ENCODE peak calls at places on chromosomes 7 and 10, in four cellular contexts. One of them, this sample, is unnamed. For H3K4me1, the result is how much of the 10 kb centered on the place peaks cover.

GRCh38 chr10:58952747-58953466 is 223.5 kb upstream of the PHYHIPL start:
- DNase-seq in upper lobe of right lung: no peak
- DNase-seq in tibial nerve: peak
- DNase-seq in colonic mucosa: peak
- DNase-seq in this sample: no peak

GRCh38 chr10:73211106-73211811 is 35.8 kb downstream of the DNAJC9 start:
- DNase-seq in upper lobe of right lung: no peak
- DNase-seq in colonic mucosa: no peak
- DNase-seq in tibial nerve: no peak
- DNase-seq in this sample: no peak

GRCh38 chr7:22659741-22660140 is 67.3 kb upstream of the IL6 start:
- DNase-seq in upper lobe of right lung: no peak
- DNase-seq in tibial nerve: no peak
- DNase-seq in colonic mucosa: no peak
- DNase-seq in this sample: no peak

GRCh38 chr7:72805526-72806494 is 22.2 kb downstream of the TYW1B start:
- DNase-seq in colonic mucosa: no peak
- DNase-seq in upper lobe of right lung: no peak
- DNase-seq in tibial nerve: no peak
- DNase-seq in this sample: no peak

GRCh38 chr7:99099499-99100077 is 44.3 kb downstream of the SMURF1 start:
- DNase-seq in tibial nerve: no peak
- DNase-seq in colonic mucosa: no peak
- DNase-seq in upper lobe of right lung: no peak
- DNase-seq in this sample: no peak

GRCh38 chr10:43963793-43964425 is 315.2 kb upstream of the ZNF32 start:
- DNase-seq in upper lobe of right lung: peak
- DNase-seq in tibial nerve: no peak
- DNase-seq in colonic mucosa: no peak
- DNase-seq in this sample: no peak

GRCh38 chr10:125034671-125035070 is 92.7 kb downstream of the ZRANB1 start:
- DNase-seq in upper lobe of right lung: no peak
- DNase-seq in colonic mucosa: no peak
- DNase-seq in tibial nerve: no peak
- DNase-seq in this sample: no peak

GRCh38 chr7:121244120-121244865 is 84.5 kb upstream of the WNT16 start:
- DNase-seq in colonic mucosa: no peak
- DNase-seq in tibial nerve: no peak
- DNase-seq in upper lobe of right lung: no peak
- DNase-seq in this sample: no peak

GRCh38 chr10:56035489-56035888 is 325.6 kb downstream of the ZWINT start:
- DNase-seq in upper lobe of right lung: peak
- DNase-seq in tibial nerve: no peak
- DNase-seq in colonic mucosa: no peak
- DNase-seq in this sample: no peak

GRCh38 chr10:659710-660141 is 29.7 kb downstream of the DIP2C start:
- DNase-seq in colonic mucosa: no peak
- DNase-seq in upper lobe of right lung: no peak
- DNase-seq in tibial nerve: no peak
- DNase-seq in this sample: no peak

GRCh38 chr7:45662540-45663166 is 88.5 kb downstream of the ADCY1 start:
- DNase-seq in tibial nerve: no peak
- DNase-seq in colonic mucosa: peak
- DNase-seq in upper lobe of right lung: no peak
- DNase-seq in this sample: no peak

GRCh38 chr7:155455776-155456516 is 2.0 kb upstream of the EN2 start:
- DNase-seq in tibial nerve: no peak
- DNase-seq in colonic mucosa: no peak
- DNase-seq in upper lobe of right lung: peak
- DNase-seq in this sample: no peak

GRCh38 chr7:27478104-27478503 is 184.6 kb downstream of the HIBADH start:
- DNase-seq in upper lobe of right lung: no peak
- DNase-seq in colonic mucosa: no peak
- DNase-seq in tibial nerve: no peak
- DNase-seq in this sample: no peak

GRCh38 chr10:105041956-105042355 is 400.9 kb downstream of the SORCS3 start:
- DNase-seq in upper lobe of right lung: no peak
- DNase-seq in tibial nerve: no peak
- DNase-seq in colonic mucosa: no peak
- DNase-seq in this sample: no peak

GRCh38 chr10:45427956-45428338 is 53.9 kb downstream of the ALOX5 start:
- DNase-seq in colonic mucosa: no peak
- DNase-seq in upper lobe of right lung: no peak
- DNase-seq in tibial nerve: no peak
- DNase-seq in this sample: no peak

GRCh38 chr7:29877196-29877595 is 70.9 kb downstream of the WIPF3 start:
- DNase-seq in colonic mucosa: no peak
- DNase-seq in tibial nerve: no peak
- DNase-seq in upper lobe of right lung: no peak
- DNase-seq in this sample: no peak

GRCh38 chr10:133306097-133306476 is 2.6 kb downstream of the TUBGCP2 start:
- DNase-seq in tibial nerve: no peak
- DNase-seq in colonic mucosa: no peak
- DNase-seq in upper lobe of right lung: no peak
- DNase-seq in this sample: no peak

GRCh38 chr7:112749775-112750174 is 40.4 kb downstream of the TMEM168 start:
- DNase-seq in tibial nerve: no peak
- DNase-seq in colonic mucosa: no peak
- DNase-seq in upper lobe of right lung: no peak
- DNase-seq in this sample: no peak

GRCh38 chr7:92778972-92779371 is 57.4 kb downstream of the CDK6 start:
- DNase-seq in colonic mucosa: no peak
- DNase-seq in upper lobe of right lung: no peak
- DNase-seq in tibial nerve: peak
- DNase-seq in this sample: peak

GRCh38 chr7:44534501-44534900 is 6.6 kb downstream of the NPC1L1 start:
- DNase-seq in colonic mucosa: peak
- DNase-seq in tibial nerve: no peak
- DNase-seq in upper lobe of right lung: no peak
- DNase-seq in this sample: no peak

GRCh38 chr7:70512144-70512543 is 619.8 kb upstream of the GALNT17 start:
- DNase-seq in tibial nerve: no peak
- DNase-seq in upper lobe of right lung: no peak
- DNase-seq in colonic mucosa: no peak
- DNase-seq in this sample: no peak

GRCh38 chr7:75884401-75884800 is 5.6 kb downstream of the RHBDD2 start:
- DNase-seq in colonic mucosa: no peak
- DNase-seq in tibial nerve: no peak
- DNase-seq in upper lobe of right lung: no peak
- DNase-seq in this sample: no peak

GRCh38 chr7:93933190-93933589 is 11.7 kb downstream of the GNG11 start:
- DNase-seq in colonic mucosa: no peak
- DNase-seq in upper lobe of right lung: no peak
- DNase-seq in tibial nerve: no peak
- DNase-seq in this sample: no peak

GRCh38 chr7:101539784-101540183 is 89.3 kb downstream of the MYL10 start:
- DNase-seq in colonic mucosa: no peak
- DNase-seq in tibial nerve: no peak
- DNase-seq in upper lobe of right lung: no peak
- DNase-seq in this sample: no peak

GRCh38 chr10:61899997-61900828 is 1.3 kb upstream of the ARID5B start:
- DNase-seq in upper lobe of right lung: peak
- DNase-seq in tibial nerve: peak
- DNase-seq in colonic mucosa: peak
- DNase-seq in this sample: no peak

GRCh38 chr10:36534471-36535002 is 590.9 kb upstream of the ANKRD30A start:
- DNase-seq in tibial nerve: no peak
- DNase-seq in upper lobe of right lung: no peak
- DNase-seq in colonic mucosa: no peak
- DNase-seq in this sample: no peak

GRCh38 chr7:140621326-140622035 is 19.1 kb downstream of the DENND2A start:
- DNase-seq in colonic mucosa: no peak
- DNase-seq in tibial nerve: no peak
- DNase-seq in upper lobe of right lung: no peak
- DNase-seq in this sample: no peak

GRCh38 chr7:154383045-154383444 is 330.8 kb downstream of the DPP6 start:
- DNase-seq in colonic mucosa: no peak
- DNase-seq in tibial nerve: no peak
- DNase-seq in upper lobe of right lung: no peak
- DNase-seq in this sample: no peak

GRCh38 chr7:32042900-32043299 is 27.3 kb downstream of the PDE1C start:
- DNase-seq in tibial nerve: no peak
- DNase-seq in upper lobe of right lung: no peak
- DNase-seq in colonic mucosa: no peak
- DNase-seq in this sample: no peak

GRCh38 chr7:40649247-40649646 is 514.4 kb downstream of the SUGCT start:
- DNase-seq in colonic mucosa: no peak
- DNase-seq in upper lobe of right lung: no peak
- DNase-seq in tibial nerve: no peak
- DNase-seq in this sample: no peak

GRCh38 chr10:69367469-69367868 is 49.2 kb downstream of the TACR2 start:
- DNase-seq in upper lobe of right lung: no peak
- DNase-seq in tibial nerve: no peak
- DNase-seq in colonic mucosa: no peak
- DNase-seq in this sample: no peak

GRCh38 chr7:8536431-8536830 is 103.0 kb downstream of the NXPH1 start:
- DNase-seq in upper lobe of right lung: no peak
- DNase-seq in tibial nerve: no peak
- DNase-seq in colonic mucosa: no peak
- DNase-seq in this sample: no peak

GRCh38 chr10:59290448-59290847 is 71.9 kb downstream of the FAM13C start:
- DNase-seq in tibial nerve: no peak
- DNase-seq in colonic mucosa: no peak
- DNase-seq in upper lobe of right lung: no peak
- DNase-seq in this sample: no peak

GRCh38 chr7:107815254-107815882 is 12.3 kb upstream of the SLC26A3 start:
- DNase-seq in upper lobe of right lung: no peak
- DNase-seq in tibial nerve: no peak
- DNase-seq in colonic mucosa: peak
- DNase-seq in this sample: no peak

GRCh38 chr10:72331575-72332422 is 22.9 kb downstream of the DNAJB12 start:
- DNase-seq in upper lobe of right lung: peak
- DNase-seq in colonic mucosa: peak
- DNase-seq in tibial nerve: peak
- DNase-seq in this sample: no peak

GRCh38 chr7:25967278-25968204 is 184.5 kb upstream of the NFE2L3 start:
- DNase-seq in colonic mucosa: no peak
- DNase-seq in upper lobe of right lung: no peak
- DNase-seq in tibial nerve: no peak
- DNase-seq in this sample: no peak

GRCh38 chr7:25966469-25966868 is 185.5 kb upstream of the NFE2L3 start:
- DNase-seq in colonic mucosa: no peak
- DNase-seq in tibial nerve: no peak
- DNase-seq in upper lobe of right lung: no peak
- DNase-seq in this sample: no peak

GRCh38 chr7:25964483-25964961 is 187.5 kb upstream of the NFE2L3 start:
- DNase-seq in upper lobe of right lung: no peak
- DNase-seq in colonic mucosa: no peak
- DNase-seq in tibial nerve: no peak
- DNase-seq in this sample: no peak

GRCh38 chr7:25965405-25966123 is 186.4 kb upstream of the NFE2L3 start:
- DNase-seq in tibial nerve: no peak
- DNase-seq in colonic mucosa: peak
- DNase-seq in upper lobe of right lung: no peak
- DNase-seq in this sample: no peak

DNA sequence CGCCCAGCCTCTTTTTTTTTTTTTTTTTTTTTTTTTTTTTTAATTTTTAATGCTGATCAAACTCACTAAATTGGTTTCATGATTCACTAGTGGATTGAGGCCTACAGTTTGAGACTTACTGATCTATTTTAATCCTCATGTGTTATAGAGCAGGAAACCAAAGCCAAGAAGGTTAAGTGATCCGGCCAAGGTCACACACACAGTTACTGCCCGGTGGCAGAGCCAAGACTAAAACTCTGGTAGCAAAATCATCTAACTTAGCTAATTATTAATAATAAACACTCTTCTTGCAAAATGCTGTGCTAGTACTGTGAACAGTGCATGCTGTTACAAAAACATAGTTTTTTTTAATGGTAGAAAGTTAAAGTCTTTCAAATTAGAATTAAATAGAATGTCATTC is 188.3 kb upstream of the NFE2L3 start:
- DNase-seq in upper lobe of right lung: no peak
- DNase-seq in colonic mucosa: no peak
- DNase-seq in tibial nerve: no peak
- DNase-seq in this sample: no peak
- H3K4me1 ChIP-seq in upper lobe of right lung: under half
- H3K4me1 ChIP-seq in colonic mucosa: under half
- H3K4me1 ChIP-seq in tibial nerve: under half
- H3K4me1 ChIP-seq in this sample: under half

GRCh38 chr7:148480479-148481146 is 110.0 kb upstream of the C7orf33 start:
- DNase-seq in tibial nerve: no peak
- DNase-seq in colonic mucosa: no peak
- DNase-seq in upper lobe of right lung: no peak
- DNase-seq in this sample: no peak
- TF ChIP-seq CTCF in tibial nerve: no peak
- TF ChIP-seq CTCF in colonic mucosa: no peak
- TF ChIP-seq CTCF in upper lobe of right lung: no peak
- TF ChIP-seq CTCF in this sample: no peak

GRCh38 chr7:51279391-51280023 is 37.1 kb downstream of the COBL start:
- DNase-seq in upper lobe of right lung: peak
- DNase-seq in tibial nerve: no peak
- DNase-seq in colonic mucosa: no peak
- DNase-seq in this sample: no peak
- H3K27ac ChIP-seq in upper lobe of right lung: no peak
- H3K27ac ChIP-seq in tibial nerve: no peak
- H3K27ac ChIP-seq in colonic mucosa: no peak
- H3K27ac ChIP-seq in this sample: no peak

GRCh38 chr7:25754751-25755150 is 397.2 kb upstream of the NFE2L3 start:
- DNase-seq in upper lobe of right lung: no peak
- DNase-seq in colonic mucosa: no peak
- DNase-seq in tibial nerve: no peak
- DNase-seq in this sample: no peak
- H3K4me1 ChIP-seq in upper lobe of right lung: under half
- H3K4me1 ChIP-seq in colonic mucosa: under half
- H3K4me1 ChIP-seq in tibial nerve: under half
- H3K4me1 ChIP-seq in this sample: under half

GRCh38 chr10:85175635-85176034 is 847.2 kb downstream of the CCSER2 start:
- DNase-seq in upper lobe of right lung: no peak
- DNase-seq in colonic mucosa: no peak
- DNase-seq in tibial nerve: no peak
- DNase-seq in this sample: no peak
- TF ChIP-seq CTCF in upper lobe of right lung: no peak
- TF ChIP-seq CTCF in colonic mucosa: no peak
- TF ChIP-seq CTCF in tibial nerve: no peak
- TF ChIP-seq CTCF in this sample: no peak

DNA sequence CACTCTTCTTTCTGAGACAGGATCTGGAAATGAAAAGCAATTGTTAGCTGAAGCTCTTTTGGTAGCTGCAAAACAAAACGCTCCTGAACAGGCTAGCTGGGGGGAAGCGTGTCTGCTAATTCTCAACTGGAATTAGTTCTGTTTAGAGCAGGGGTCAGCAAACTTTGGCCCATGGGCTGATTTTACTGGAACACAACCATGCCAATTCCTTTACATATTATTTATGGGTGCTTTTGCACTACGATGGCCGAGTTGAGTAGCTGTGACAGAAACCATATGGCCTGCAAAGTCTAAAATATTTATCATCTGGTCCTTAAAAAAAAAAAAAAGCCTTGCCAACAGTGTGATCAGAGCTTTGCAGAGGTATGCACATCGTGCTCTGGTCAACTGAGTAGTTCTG is 108.4 kb upstream of the PDLIM1 start:
- DNase-seq in upper lobe of right lung: no peak
- DNase-seq in tibial nerve: no peak
- DNase-seq in colonic mucosa: no peak
- DNase-seq in this sample: no peak
- H3K27ac ChIP-seq in upper lobe of right lung: no peak
- H3K27ac ChIP-seq in tibial nerve: no peak
- H3K27ac ChIP-seq in colonic mucosa: no peak
- H3K27ac ChIP-seq in this sample: no peak

This sample was measured in suprapubic skin.